ENCODE peak calls at places on chromosomes 12 and 14, in seven cellular contexts. D is CD8-positive, alpha-beta T cell; W is epithelial cell of proximal tubule; F is dorsolateral prefrontal cortex; V is astrocyte of the spinal cord; Q is thoracic aorta; P is fibroblast of the aortic adventitia. G is an unnamed sample.

GRCh38 chr14:58862421-58862820 is 224.7 kb downstream of the DACT1 start:
- DNase-seq in D (no peak), W (no peak), F (peak), V (no peak), Q (no peak), P (no peak), G (no peak)

GRCh38 chr14:22118894-22119477 is 445.4 kb upstream of the OR4E1 start:
- DNase-seq in D (no peak), W (no peak), F (no peak), V (peak), Q (no peak), P (no peak), G (no peak)

GRCh38 chr14:93892923-93893549 is 34.1 kb upstream of the FAM181A start:
- DNase-seq in D (peak), W (no peak), F (peak), V (peak), Q (peak), P (peak), G (peak)

GRCh38 chr14:92973265-92973797 is 50.4 kb downstream of the CHGA start:
- DNase-seq in D (no peak), W (peak), F (peak), V (peak), Q (peak), P (peak), G (peak)

GRCh38 chr12:118404876-118405521 is 28.6 kb downstream of the SUDS3 start:
- DNase-seq in D (peak), W (peak), F (peak), V (peak), Q (peak), P (peak), G (peak)

GRCh38 chr14:59190372-59190771 is 1.9 kb downstream of the DAAM1 start:
- DNase-seq in D (no peak), W (no peak), F (no peak), V (no peak), Q (no peak), P (no peak), G (peak)

GRCh38 chr12:51972424-51972812 is 20.9 kb downstream of the ACVR1B start:
- DNase-seq in D (no peak), W (no peak), F (no peak), V (no peak), Q (no peak), P (no peak), G (no peak)

GRCh38 chr14:100321473-100322137 is 1.5 kb upstream of the SLC25A47 start:
- DNase-seq in D (no peak), W (no peak), F (no peak), V (no peak), Q (no peak), P (no peak), G (peak)

GRCh38 chr12:65501093-65501621 is 222.7 kb downstream of the MSRB3 start:
- DNase-seq in D (no peak), W (no peak), F (no peak), V (peak), Q (peak), P (peak), G (peak)

GRCh38 chr12:31119531-31120211 is 46.0 kb downstream of the DDX11 start:
- DNase-seq in D (no peak), W (no peak), F (no peak), V (no peak), Q (no peak), P (no peak), G (no peak)

GRCh38 chr14:104111301-104112112 is 26.0 kb downstream of the ASPG start:
- DNase-seq in D (no peak), W (no peak), F (no peak), V (no peak), Q (no peak), P (no peak), G (no peak)

GRCh38 chr12:98456583-98457573 is 58.5 kb upstream of the TMPO start:
- DNase-seq in D (peak), W (no peak), F (peak), V (peak), Q (no peak), P (no peak), G (peak)

GRCh38 chr12:123483602-123484273 is 25.8 kb downstream of the SNRNP35 start:
- DNase-seq in D (peak), W (no peak), F (no peak), V (no peak), Q (no peak), P (no peak), G (no peak)

GRCh38 chr12:71236133-71236660 is 78.4 kb upstream of the TSPAN8 start:
- DNase-seq in D (no peak), W (no peak), F (no peak), V (no peak), Q (no peak), P (no peak), G (no peak)

GRCh38 chr12:2457215-2458112 is 337.3 kb upstream of the FKBP4 start:
- DNase-seq in D (no peak), W (no peak), F (no peak), V (no peak), Q (no peak), P (no peak), G (no peak)

GRCh38 chr12:109841356-109841755 is 8.2 kb upstream of the TRPV4 start:
- DNase-seq in D (no peak), W (no peak), F (no peak), V (no peak), Q (no peak), P (no peak), G (no peak)

GRCh38 chr14:30621354-30621953 is 665 bp upstream of the SCFD1 start:
- DNase-seq in D (no peak), W (no peak), F (peak), V (no peak), Q (no peak), P (no peak), G (no peak)

GRCh38 chr12:70754330-70754741 is 117.1 kb upstream of the PTPRB start:
- DNase-seq in D (no peak), W (no peak), F (peak), V (no peak), Q (no peak), P (no peak), G (no peak)

GRCh38 chr12:111780166-111780565 is 13.4 kb downstream of the ALDH2 start:
- DNase-seq in D (no peak), W (no peak), F (no peak), V (no peak), Q (no peak), P (no peak), G (no peak)

GRCh38 chr12:111773801-111774551 is 7.2 kb downstream of the ALDH2 start:
- DNase-seq in D (no peak), W (peak), F (no peak), V (peak), Q (no peak), P (peak), G (peak)

GRCh38 chr12:111776836-111777344 is 10.2 kb downstream of the ALDH2 start:
- DNase-seq in D (no peak), W (no peak), F (no peak), V (no peak), Q (no peak), P (no peak), G (no peak)

GRCh38 chr12:111777345-111778045 is 10.8 kb downstream of the ALDH2 start:
- DNase-seq in D (no peak), W (peak), F (no peak), V (no peak), Q (no peak), P (no peak), G (peak)

GRCh38 chr12:111775205-111776193 is 8.8 kb downstream of the ALDH2 start:
- DNase-seq in D (no peak), W (no peak), F (no peak), V (peak), Q (no peak), P (peak), G (peak)
- H3K4me3 ChIP-seq in D (no peak), W (peak), F (peak), V (no peak), Q (peak), P (peak), G (no peak)

GRCh38 chr12:12019881-12020280 is 50.9 kb upstream of the BCL2L14 start:
- DNase-seq in D (no peak), W (no peak), F (no peak), V (no peak), Q (no peak), P (no peak), G (no peak)

GRCh38 chr12:12018454-12018853 is 52.3 kb upstream of the BCL2L14 start:
- DNase-seq in D (no peak), W (no peak), F (no peak), V (peak), Q (no peak), P (peak), G (peak)

GRCh38 chr12:12017135-12017581 is 53.6 kb upstream of the BCL2L14 start:
- DNase-seq in D (no peak), W (no peak), F (no peak), V (no peak), Q (no peak), P (no peak), G (no peak)

GRCh38 chr12:12016284-12017100 is 54.2 kb upstream of the BCL2L14 start:
- DNase-seq in D (peak), W (no peak), F (no peak), V (no peak), Q (no peak), P (no peak), G (no peak)

DNA sequence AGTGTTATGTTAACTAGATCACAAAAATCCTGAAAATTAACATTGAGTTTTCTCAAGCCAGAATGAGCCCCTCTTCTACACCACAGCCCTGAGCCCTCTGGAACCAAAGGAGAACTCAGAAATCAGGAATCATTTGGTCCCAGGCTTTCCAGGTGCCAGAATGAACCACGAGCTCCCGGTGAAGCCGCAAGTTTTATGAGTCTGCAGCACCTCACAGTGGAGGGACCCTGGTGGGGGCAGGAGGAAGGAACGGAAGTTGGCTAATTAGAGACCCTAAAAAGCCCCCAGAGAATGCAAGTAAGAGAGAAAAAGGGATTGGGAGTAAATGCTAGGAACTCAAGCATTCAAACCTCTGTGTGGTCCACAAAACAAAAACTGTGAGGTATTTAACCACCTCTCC is 52.9 kb upstream of the BCL2L14 start:
- DNase-seq in D (no peak), W (no peak), F (no peak), V (no peak), Q (no peak), P (no peak), G (no peak)
- TF ChIP-seq CTCF in D (no peak), W (peak), F (peak), V (peak), Q (peak), P (peak), G (no peak)

GRCh38 chr12:12927211-12928079 is 24.5 kb downstream of the GPRC5D start:
- DNase-seq in D (peak), W (no peak), F (no peak), V (peak), Q (no peak), P (no peak), G (peak)
- H3K4me3 ChIP-seq in D (no peak), W (peak), F (peak), V (peak), Q (peak), P (no peak), G (peak)

GRCh38 chr12:67442347-67442841 is 173.2 kb downstream of the CAND1 start:
- DNase-seq in D (no peak), W (no peak), F (peak), V (no peak), Q (no peak), P (no peak), G (peak)

GRCh38 chr12:67444542-67444941 is 175.4 kb downstream of the CAND1 start:
- DNase-seq in D (no peak), W (no peak), F (no peak), V (no peak), Q (no peak), P (no peak), G (no peak)

GRCh38 chr12:67442896-67443295 is 173.7 kb downstream of the CAND1 start:
- DNase-seq in D (no peak), W (no peak), F (no peak), V (no peak), Q (no peak), P (no peak), G (peak)

GRCh38 chr12:67439611-67440010 is 170.5 kb downstream of the CAND1 start:
- DNase-seq in D (no peak), W (no peak), F (no peak), V (no peak), Q (no peak), P (no peak), G (no peak)

DNA sequence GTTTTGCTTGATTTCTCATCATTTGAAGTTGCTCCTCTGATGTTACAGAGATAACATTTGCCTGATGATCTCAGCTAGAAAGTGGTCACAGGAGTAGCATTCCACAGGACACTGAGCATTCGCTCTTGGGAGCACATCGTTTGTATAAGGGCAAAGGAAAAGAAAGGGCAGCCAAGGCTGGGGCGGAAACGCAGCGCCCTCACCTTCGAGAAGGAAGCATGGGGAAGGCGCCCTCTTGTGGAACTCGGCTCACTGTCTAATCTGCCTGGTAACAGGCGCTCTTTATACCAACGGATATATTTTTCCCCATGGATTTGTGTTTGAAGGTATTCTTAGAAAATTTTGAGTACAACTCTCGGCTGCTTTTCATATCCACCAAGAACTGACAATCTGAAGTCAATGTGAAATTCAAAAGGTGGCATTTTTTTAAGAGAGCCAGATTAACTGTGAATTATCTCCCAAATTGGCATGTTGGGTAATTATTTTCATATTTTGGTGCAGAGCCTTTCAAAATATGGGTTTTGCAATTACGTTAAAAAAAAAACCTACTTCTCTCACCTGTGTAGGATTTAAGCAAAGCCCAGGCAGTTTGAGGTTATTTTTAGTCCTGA is 172.7 kb downstream of the CAND1 start:
- DNase-seq in D (peak), W (no peak), F (peak), V (peak), Q (peak), P (peak), G (peak)
- TF ChIP-seq CTCF in D (peak), W (peak), F (peak), V (peak), Q (peak), P (peak), G (peak)

GRCh38 chr12:41188841-41189394 is 798 bp downstream of the PDZRN4 start:
- DNase-seq in D (no peak), W (no peak), F (no peak), V (no peak), Q (no peak), P (no peak), G (peak)
- H3K4me3 ChIP-seq in D (no peak), W (no peak), F (peak), V (no peak), Q (peak), P (no peak), G (peak)

GRCh38 chr14:27553820-27554219 is 956.0 kb upstream of the NOVA1 start:
- DNase-seq in D (no peak), W (no peak), F (no peak), V (peak), Q (no peak), P (no peak), G (no peak)
- TF ChIP-seq CTCF in D (no peak), W (peak), F (peak), V (peak), Q (no peak), P (no peak), G (no peak)

G was measured in testis.